ENCODE peak calls at places on chromosome 14, in six cellular contexts. One of them, this sample, is unnamed.

GRCh38 chr14:102182190-102182589 is 42.5 kb downstream of the WDR20 start:
- DNase-seq in testis: no peak
- DNase-seq in H9: no peak
- DNase-seq in CD4-positive, alpha-beta T cell: no peak
- DNase-seq in PC-9: no peak
- DNase-seq in Peyer's patch: no peak
- DNase-seq in this sample: no peak

GRCh38 chr14:68941820-68942219 is 37.3 kb downstream of the ACTN1 start:
- DNase-seq in testis: no peak
- DNase-seq in H9: peak
- DNase-seq in CD4-positive, alpha-beta T cell: no peak
- DNase-seq in PC-9: peak
- DNase-seq in Peyer's patch: no peak
- DNase-seq in this sample: no peak

GRCh38 chr14:72948481-72949138 is 22.3 kb downstream of the DCAF4 start:
- DNase-seq in testis: peak
- DNase-seq in H9: peak
- DNase-seq in CD4-positive, alpha-beta T cell: peak
- DNase-seq in PC-9: peak
- DNase-seq in Peyer's patch: peak
- DNase-seq in this sample: peak

GRCh38 chr14:100586520-100587247 is 533 bp downstream of the BEGAIN start:
- DNase-seq in testis: no peak
- DNase-seq in H9: no peak
- DNase-seq in CD4-positive, alpha-beta T cell: no peak
- DNase-seq in PC-9: no peak
- DNase-seq in Peyer's patch: peak
- DNase-seq in this sample: no peak

GRCh38 chr14:83463500-83464098 is 1929.9 kb upstream of the SEL1L start:
- DNase-seq in testis: peak
- DNase-seq in H9: peak
- DNase-seq in CD4-positive, alpha-beta T cell: no peak
- DNase-seq in PC-9: no peak
- DNase-seq in Peyer's patch: no peak
- DNase-seq in this sample: no peak

GRCh38 chr14:73457050-73457934 is 1.1 kb downstream of the NUMB start:
- DNase-seq in testis: no peak
- DNase-seq in H9: peak
- DNase-seq in CD4-positive, alpha-beta T cell: no peak
- DNase-seq in PC-9: peak
- DNase-seq in Peyer's patch: peak
- DNase-seq in this sample: no peak

GRCh38 chr14:41749425-41749824 is 142.7 kb downstream of the LRFN5 start:
- DNase-seq in testis: no peak
- DNase-seq in H9: no peak
- DNase-seq in CD4-positive, alpha-beta T cell: no peak
- DNase-seq in PC-9: no peak
- DNase-seq in Peyer's patch: no peak
- DNase-seq in this sample: no peak

GRCh38 chr14:49959822-49960408 is 67.0 kb downstream of the ARF6 start:
- DNase-seq in testis: no peak
- DNase-seq in H9: no peak
- DNase-seq in CD4-positive, alpha-beta T cell: no peak
- DNase-seq in PC-9: peak
- DNase-seq in Peyer's patch: no peak
- DNase-seq in this sample: no peak

GRCh38 chr14:100168515-100168914 is 9.1 kb upstream of the DEGS2 start:
- DNase-seq in testis: no peak
- DNase-seq in H9: no peak
- DNase-seq in CD4-positive, alpha-beta T cell: no peak
- DNase-seq in PC-9: no peak
- DNase-seq in Peyer's patch: no peak
- DNase-seq in this sample: no peak

GRCh38 chr14:54739514-54739913 is 163.1 kb downstream of the GCH1 start:
- DNase-seq in testis: no peak
- DNase-seq in H9: no peak
- DNase-seq in CD4-positive, alpha-beta T cell: no peak
- DNase-seq in PC-9: peak
- DNase-seq in Peyer's patch: no peak
- DNase-seq in this sample: no peak

GRCh38 chr14:54737132-54737711 is 165.4 kb downstream of the GCH1 start:
- DNase-seq in testis: no peak
- DNase-seq in H9: no peak
- DNase-seq in CD4-positive, alpha-beta T cell: no peak
- DNase-seq in PC-9: peak
- DNase-seq in Peyer's patch: no peak
- DNase-seq in this sample: no peak

GRCh38 chr14:54738009-54738408 is 164.6 kb downstream of the GCH1 start:
- DNase-seq in testis: no peak
- DNase-seq in H9: no peak
- DNase-seq in CD4-positive, alpha-beta T cell: no peak
- DNase-seq in PC-9: no peak
- DNase-seq in Peyer's patch: no peak
- DNase-seq in this sample: no peak

GRCh38 chr14:54730156-54730961 is 163.4 kb downstream of the SAMD4A start:
- DNase-seq in testis: no peak
- DNase-seq in H9: no peak
- DNase-seq in CD4-positive, alpha-beta T cell: no peak
- DNase-seq in PC-9: no peak
- DNase-seq in Peyer's patch: no peak
- DNase-seq in this sample: no peak

DNA sequence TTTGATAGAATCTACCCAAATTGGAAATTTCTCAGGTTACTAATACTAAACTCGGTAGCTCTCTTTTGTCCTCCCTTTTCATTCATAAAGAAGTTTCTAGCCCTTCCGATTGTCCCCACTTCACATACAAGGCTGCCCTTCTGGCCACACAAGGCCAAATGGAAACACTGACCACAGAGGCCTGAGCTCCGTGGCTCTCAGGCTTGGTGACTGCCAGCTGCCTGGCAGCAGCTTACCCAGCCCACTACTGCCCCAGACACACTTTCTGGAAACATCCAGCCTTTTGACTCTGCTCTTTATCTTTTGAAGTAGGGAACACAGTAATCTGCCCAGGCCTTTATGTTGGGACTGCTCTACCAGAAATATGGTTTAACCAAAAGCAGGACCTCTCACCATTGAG is 167.2 kb downstream of the GCH1 start:
- DNase-seq in testis: no peak
- DNase-seq in H9: no peak
- DNase-seq in CD4-positive, alpha-beta T cell: no peak
- DNase-seq in PC-9: no peak
- DNase-seq in Peyer's patch: no peak
- DNase-seq in this sample: no peak
- H3K27ac ChIP-seq in testis: no peak
- H3K27ac ChIP-seq in H9: no peak
- H3K27ac ChIP-seq in CD4-positive, alpha-beta T cell: no peak
- H3K27ac ChIP-seq in PC-9: no peak
- H3K27ac ChIP-seq in Peyer's patch: no peak
- H3K27ac ChIP-seq in this sample: no peak

DNA sequence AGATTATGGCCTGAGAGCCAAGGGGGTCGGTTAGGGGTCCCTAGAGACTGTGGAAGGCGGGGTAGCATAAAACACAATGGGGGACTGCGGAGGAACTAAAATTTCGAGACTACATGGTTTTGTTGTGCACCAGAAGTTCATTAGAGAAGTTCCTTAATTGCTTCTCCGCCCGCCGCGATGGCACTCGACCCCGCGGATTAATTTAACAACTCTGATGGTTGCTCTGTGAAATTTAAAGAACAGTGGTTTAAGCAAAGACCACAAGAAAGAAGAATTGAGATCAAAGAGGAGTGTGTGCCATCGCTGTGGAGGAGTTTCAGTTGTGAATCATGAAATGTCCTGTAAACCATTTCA is 1.4 kb upstream of the CCDC88C start:
- DNase-seq in testis: no peak
- DNase-seq in H9: no peak
- DNase-seq in CD4-positive, alpha-beta T cell: no peak
- DNase-seq in PC-9: no peak
- DNase-seq in Peyer's patch: no peak
- DNase-seq in this sample: no peak
- H3K27ac ChIP-seq in testis: no peak
- H3K27ac ChIP-seq in H9: no peak
- H3K27ac ChIP-seq in CD4-positive, alpha-beta T cell: peak
- H3K27ac ChIP-seq in PC-9: peak
- H3K27ac ChIP-seq in Peyer's patch: peak
- H3K27ac ChIP-seq in this sample: no peak

GRCh38 chr14:75280448-75280830 is 1.8 kb downstream of the FOS start:
- DNase-seq in testis: no peak
- DNase-seq in H9: no peak
- DNase-seq in CD4-positive, alpha-beta T cell: no peak
- DNase-seq in PC-9: no peak
- DNase-seq in Peyer's patch: no peak
- DNase-seq in this sample: no peak

GRCh38 chr14:75280831-75281690 is 2.4 kb downstream of the FOS start:
- DNase-seq in testis: no peak
- DNase-seq in H9: no peak
- DNase-seq in CD4-positive, alpha-beta T cell: no peak
- DNase-seq in PC-9: no peak
- DNase-seq in Peyer's patch: no peak
- DNase-seq in this sample: no peak

GRCh38 chr14:75278422-75279152 is at the start of gene FOS:
- DNase-seq in testis: peak
- DNase-seq in H9: peak
- DNase-seq in CD4-positive, alpha-beta T cell: peak
- DNase-seq in PC-9: peak
- DNase-seq in Peyer's patch: peak
- DNase-seq in this sample: peak

GRCh38 chr14:75279153-75279738 is 618 bp downstream of the FOS start:
- DNase-seq in testis: peak
- DNase-seq in H9: no peak
- DNase-seq in CD4-positive, alpha-beta T cell: no peak
- DNase-seq in PC-9: peak
- DNase-seq in Peyer's patch: peak
- DNase-seq in this sample: no peak

DNA sequence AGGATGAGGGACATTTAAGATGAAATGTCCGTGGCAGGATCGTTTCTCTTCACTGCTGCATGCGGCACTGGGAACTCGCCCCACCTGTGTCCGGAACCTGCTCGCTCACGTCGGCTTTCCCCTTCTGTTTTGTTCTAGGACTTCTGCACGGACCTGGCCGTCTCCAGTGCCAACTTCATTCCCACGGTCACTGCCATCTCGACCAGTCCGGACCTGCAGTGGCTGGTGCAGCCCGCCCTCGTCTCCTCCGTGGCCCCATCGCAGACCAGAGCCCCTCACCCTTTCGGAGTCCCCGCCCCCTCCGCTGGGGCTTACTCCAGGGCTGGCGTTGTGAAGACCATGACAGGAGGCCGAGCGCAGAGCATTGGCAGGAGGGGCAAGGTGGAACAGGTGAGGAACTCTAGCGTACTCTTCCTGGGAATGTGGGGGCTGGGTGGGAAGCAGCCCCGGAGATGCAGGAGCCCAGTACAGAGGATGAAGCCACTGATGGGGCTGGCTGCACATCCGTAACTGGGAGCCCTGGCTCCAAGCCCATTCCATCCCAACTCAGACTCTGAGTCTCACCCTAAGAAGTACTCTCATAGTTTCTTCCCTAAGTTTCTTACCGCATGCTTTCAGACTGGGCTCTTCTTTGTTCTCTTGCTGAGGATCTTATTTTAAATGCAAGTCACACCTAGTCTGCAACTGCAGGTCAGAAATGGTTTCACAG is 1.3 kb downstream of the FOS start:
- DNase-seq in testis: peak
- DNase-seq in H9: peak
- DNase-seq in CD4-positive, alpha-beta T cell: no peak
- DNase-seq in PC-9: no peak
- DNase-seq in Peyer's patch: no peak
- DNase-seq in this sample: no peak
- H3K27ac ChIP-seq in testis: peak
- H3K27ac ChIP-seq in H9: peak
- H3K27ac ChIP-seq in CD4-positive, alpha-beta T cell: no peak
- H3K27ac ChIP-seq in PC-9: no peak
- H3K27ac ChIP-seq in Peyer's patch: peak
- H3K27ac ChIP-seq in this sample: peak

DNA sequence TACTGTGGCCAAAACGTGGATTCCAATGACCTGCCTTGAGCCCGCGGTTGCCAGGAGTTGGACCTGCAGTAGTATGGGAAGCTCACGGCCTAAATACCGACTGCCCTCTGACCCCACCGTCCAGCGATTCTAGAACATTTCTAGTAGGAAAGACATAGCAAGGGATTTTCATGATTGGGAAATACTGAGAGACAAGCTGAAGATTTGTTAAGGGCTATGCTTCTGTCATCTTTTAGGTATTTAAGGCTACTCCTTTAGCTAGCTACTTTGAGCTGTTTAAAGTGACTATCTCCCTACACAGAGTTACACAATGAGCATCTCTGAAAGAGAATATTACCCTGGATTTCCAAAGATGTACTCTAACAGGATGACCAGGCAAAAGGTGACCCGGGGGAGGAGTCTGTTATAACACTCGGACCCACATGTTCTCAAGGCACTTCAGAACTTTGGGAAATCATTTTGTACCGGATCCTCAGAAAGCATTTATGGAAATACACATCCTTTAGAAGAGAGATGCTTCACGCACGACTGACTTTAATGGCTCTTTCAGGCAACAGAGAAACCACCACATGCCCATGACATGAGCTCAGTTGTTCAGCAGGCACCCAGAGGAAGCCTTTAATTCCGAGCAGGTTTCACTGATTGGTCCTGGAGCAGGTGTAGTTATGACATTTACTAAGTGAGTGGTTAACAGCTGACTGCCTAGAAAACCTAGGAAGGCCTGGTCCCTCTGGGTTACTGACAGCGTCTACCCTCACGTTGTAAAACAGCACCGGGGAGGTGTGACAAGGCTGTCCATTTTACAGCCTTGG is 4.2 kb downstream of the BAG5 start:
- DNase-seq in testis: no peak
- DNase-seq in H9: no peak
- DNase-seq in CD4-positive, alpha-beta T cell: no peak
- DNase-seq in PC-9: no peak
- DNase-seq in Peyer's patch: no peak
- DNase-seq in this sample: no peak
- H3K27ac ChIP-seq in testis: peak
- H3K27ac ChIP-seq in H9: no peak
- H3K27ac ChIP-seq in CD4-positive, alpha-beta T cell: no peak
- H3K27ac ChIP-seq in PC-9: peak
- H3K27ac ChIP-seq in Peyer's patch: no peak
- H3K27ac ChIP-seq in this sample: no peak

DNA sequence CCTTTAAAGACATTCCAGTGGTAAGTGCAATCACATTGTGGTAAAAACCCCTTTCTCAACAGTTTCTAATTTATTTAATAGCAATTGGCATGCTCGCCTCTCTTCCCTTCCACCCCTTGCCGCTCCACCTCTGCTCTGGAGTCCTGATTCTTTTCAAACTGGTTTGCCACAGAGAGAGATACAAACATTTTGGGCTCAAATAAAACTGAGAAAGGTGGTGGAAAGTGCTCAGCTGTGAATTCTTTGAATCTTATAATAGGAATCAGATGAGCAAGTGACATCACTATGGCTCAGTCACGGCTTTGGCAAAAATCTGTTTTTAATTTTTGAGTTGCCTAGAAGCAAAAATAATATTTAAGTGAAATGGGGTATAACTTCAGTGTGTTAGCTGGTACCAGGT is 993.9 kb downstream of the GALC start:
- DNase-seq in testis: no peak
- DNase-seq in H9: no peak
- DNase-seq in CD4-positive, alpha-beta T cell: no peak
- DNase-seq in PC-9: no peak
- DNase-seq in Peyer's patch: no peak
- DNase-seq in this sample: no peak
- H3K27ac ChIP-seq in testis: no peak
- H3K27ac ChIP-seq in H9: no peak
- H3K27ac ChIP-seq in CD4-positive, alpha-beta T cell: no peak
- H3K27ac ChIP-seq in PC-9: no peak
- H3K27ac ChIP-seq in Peyer's patch: no peak
- H3K27ac ChIP-seq in this sample: no peak